ENCODE peak calls at places on chromosomes 5 and 9, in ten cellular contexts. One of them, this sample, is unnamed.
A peak's percentile ranks its signal among the peaks of the same experiment; 100 is the strongest.

GRCh38 chr9:109499631-109500120 is 1.6 kb upstream of the PTPN3 start:
- DNase-seq in mucosa of descending colon: peak; percentile 77
- DNase-seq in GM23248: peak; percentile 53
- DNase-seq in IMR-90: no peak
- DNase-seq in ovary: peak; percentile 43
- DNase-seq in heart left ventricle: peak; percentile 68
- DNase-seq in small intestine: peak; percentile 61
- DNase-seq in heart right ventricle: peak; percentile 75
- DNase-seq in esophagus squamous epithelium: no peak
- DNase-seq in K562: no peak
- DNase-seq in this sample: peak; percentile 82

GRCh38 chr9:132192728-132193127 is 30.9 kb downstream of the NTNG2 start:
- DNase-seq in mucosa of descending colon: no peak
- DNase-seq in GM23248: no peak
- DNase-seq in IMR-90: peak; percentile 29
- DNase-seq in ovary: no peak
- DNase-seq in heart left ventricle: no peak
- DNase-seq in small intestine: no peak
- DNase-seq in heart right ventricle: no peak
- DNase-seq in esophagus squamous epithelium: no peak
- DNase-seq in K562: no peak
- DNase-seq in this sample: no peak

GRCh38 chr5:65808818-65809217 is 86.8 kb downstream of the NLN start:
- DNase-seq in mucosa of descending colon: no peak
- DNase-seq in GM23248: peak; percentile 68
- DNase-seq in IMR-90: peak; percentile 62
- DNase-seq in ovary: no peak
- DNase-seq in heart left ventricle: no peak
- DNase-seq in small intestine: no peak
- DNase-seq in heart right ventricle: no peak
- DNase-seq in esophagus squamous epithelium: no peak
- DNase-seq in K562: no peak
- DNase-seq in this sample: peak; percentile 72

GRCh38 chr5:93600409-93601052 is 17.5 kb downstream of the NR2F1 start:
- DNase-seq in mucosa of descending colon: no peak
- DNase-seq in GM23248: no peak
- DNase-seq in IMR-90: peak; percentile 67
- DNase-seq in ovary: no peak
- DNase-seq in heart left ventricle: no peak
- DNase-seq in small intestine: no peak
- DNase-seq in heart right ventricle: no peak
- DNase-seq in esophagus squamous epithelium: no peak
- DNase-seq in K562: no peak
- DNase-seq in this sample: no peak

GRCh38 chr5:135718151-135718550 is 116.3 kb upstream of the SLC25A48 start:
- DNase-seq in mucosa of descending colon: no peak
- DNase-seq in GM23248: peak; percentile 80
- DNase-seq in IMR-90: peak; percentile 31
- DNase-seq in ovary: no peak
- DNase-seq in heart left ventricle: no peak
- DNase-seq in small intestine: no peak
- DNase-seq in heart right ventricle: no peak
- DNase-seq in esophagus squamous epithelium: no peak
- DNase-seq in K562: no peak
- DNase-seq in this sample: peak; percentile 4

GRCh38 chr9:6106576-6107339 is 91.3 kb upstream of the RANBP6 start:
- DNase-seq in mucosa of descending colon: no peak
- DNase-seq in GM23248: peak; percentile 71
- DNase-seq in IMR-90: peak; percentile 12
- DNase-seq in ovary: no peak
- DNase-seq in heart left ventricle: peak; percentile 22
- DNase-seq in small intestine: peak; percentile 22
- DNase-seq in heart right ventricle: no peak
- DNase-seq in esophagus squamous epithelium: no peak
- DNase-seq in K562: peak; percentile 57
- DNase-seq in this sample: peak; percentile 62

GRCh38 chr5:150438873-150439546 is 10.5 kb downstream of the RPS14 start:
- DNase-seq in mucosa of descending colon: no peak
- DNase-seq in GM23248: peak; percentile 62
- DNase-seq in IMR-90: no peak
- DNase-seq in ovary: no peak
- DNase-seq in heart left ventricle: no peak
- DNase-seq in small intestine: peak; percentile 34
- DNase-seq in heart right ventricle: no peak
- DNase-seq in esophagus squamous epithelium: no peak
- DNase-seq in K562: peak; percentile 57
- DNase-seq in this sample: peak; percentile 29

GRCh38 chr5:141412853-141413539 is at the start of gene PCDHGA10:
- DNase-seq in mucosa of descending colon: peak; percentile 41
- DNase-seq in GM23248: peak; percentile 94
- DNase-seq in IMR-90: peak; percentile 80
- DNase-seq in ovary: no peak
- DNase-seq in heart left ventricle: no peak
- DNase-seq in small intestine: peak; percentile 61
- DNase-seq in heart right ventricle: no peak
- DNase-seq in esophagus squamous epithelium: no peak
- DNase-seq in K562: peak; percentile 61
- DNase-seq in this sample: peak; percentile 97

GRCh38 chr5:181235689-181236366 is 7.9 kb downstream of the RACK1 start:
- DNase-seq in mucosa of descending colon: no peak
- DNase-seq in GM23248: no peak
- DNase-seq in IMR-90: no peak
- DNase-seq in ovary: no peak
- DNase-seq in heart left ventricle: no peak
- DNase-seq in small intestine: no peak
- DNase-seq in heart right ventricle: no peak
- DNase-seq in esophagus squamous epithelium: no peak
- DNase-seq in K562: peak; percentile 29
- DNase-seq in this sample: no peak

GRCh38 chr5:181233436-181234115 is 10.1 kb downstream of the RACK1 start:
- DNase-seq in mucosa of descending colon: no peak
- DNase-seq in GM23248: no peak
- DNase-seq in IMR-90: no peak
- DNase-seq in ovary: no peak
- DNase-seq in heart left ventricle: no peak
- DNase-seq in small intestine: no peak
- DNase-seq in heart right ventricle: no peak
- DNase-seq in esophagus squamous epithelium: no peak
- DNase-seq in K562: no peak
- DNase-seq in this sample: no peak

GRCh38 chr5:181235323-181235688 is 8.4 kb downstream of the RACK1 start:
- DNase-seq in mucosa of descending colon: no peak
- DNase-seq in GM23248: no peak
- DNase-seq in IMR-90: no peak
- DNase-seq in ovary: no peak
- DNase-seq in heart left ventricle: no peak
- DNase-seq in small intestine: no peak
- DNase-seq in heart right ventricle: no peak
- DNase-seq in esophagus squamous epithelium: no peak
- DNase-seq in K562: peak; percentile 34
- DNase-seq in this sample: no peak

GRCh38 chr5:181234116-181234454 is 9.6 kb downstream of the RACK1 start:
- DNase-seq in mucosa of descending colon: no peak
- DNase-seq in GM23248: no peak
- DNase-seq in IMR-90: no peak
- DNase-seq in ovary: no peak
- DNase-seq in heart left ventricle: no peak
- DNase-seq in small intestine: no peak
- DNase-seq in heart right ventricle: no peak
- DNase-seq in esophagus squamous epithelium: no peak
- DNase-seq in K562: no peak
- DNase-seq in this sample: no peak

DNA sequence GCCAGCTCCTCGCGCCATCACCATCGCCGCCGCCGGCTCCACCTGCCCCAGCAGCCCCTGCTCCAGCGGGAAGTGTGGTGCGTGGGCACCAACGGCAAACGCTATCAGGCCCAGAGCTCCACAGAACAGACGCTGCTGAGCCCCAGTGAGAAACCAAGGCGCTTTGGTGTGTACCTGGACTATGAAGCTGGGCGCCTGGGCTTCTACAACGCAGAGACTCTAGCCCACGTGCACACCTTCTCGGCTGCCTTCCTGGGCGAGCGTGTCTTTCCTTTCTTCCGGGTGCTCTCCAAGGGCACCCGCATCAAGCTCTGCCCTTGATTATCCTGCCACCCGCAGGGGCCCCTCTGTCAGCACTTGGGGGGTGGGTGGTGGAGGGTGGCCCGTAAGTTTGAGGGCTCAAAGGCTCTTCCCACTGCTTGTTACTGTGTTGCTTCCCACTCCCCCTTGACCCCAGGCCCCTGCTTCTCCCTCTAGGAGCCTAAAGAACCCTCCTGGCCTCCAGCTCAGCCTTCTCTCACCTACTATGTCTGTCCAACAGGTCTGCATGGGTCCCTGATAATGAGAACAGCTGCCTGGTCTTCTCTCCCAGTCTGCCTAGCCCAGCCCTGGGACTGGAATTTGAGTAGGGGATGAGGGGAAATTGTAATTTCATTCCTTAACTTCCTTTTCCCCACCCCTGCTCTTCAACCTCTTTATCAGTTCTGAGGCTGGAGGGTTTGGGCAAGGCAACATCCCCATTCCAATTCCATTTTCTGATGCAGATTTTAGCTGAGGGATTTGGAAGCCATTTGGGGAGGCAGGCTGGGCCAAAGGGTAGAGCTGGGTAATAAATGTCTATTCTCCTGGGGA is 9.0 kb downstream of the RACK1 start:
- DNase-seq in mucosa of descending colon: no peak
- DNase-seq in GM23248: no peak
- DNase-seq in IMR-90: no peak
- DNase-seq in ovary: no peak
- DNase-seq in heart left ventricle: no peak
- DNase-seq in small intestine: no peak
- DNase-seq in heart right ventricle: no peak
- DNase-seq in esophagus squamous epithelium: no peak
- DNase-seq in K562: peak; percentile 38
- DNase-seq in this sample: no peak
- H3K36me3 ChIP-seq in mucosa of descending colon: peaks cover 15% of the 10 kb centered on the region
- H3K36me3 ChIP-seq in GM23248: peaks cover 47% of the 10 kb centered on the region
- H3K36me3 ChIP-seq in IMR-90: peaks cover 77% of the 10 kb centered on the region
- H3K36me3 ChIP-seq in ovary: no peaks in the 10 kb centered on the region
- H3K36me3 ChIP-seq in heart left ventricle: peaks cover 93% of the 10 kb centered on the region
- H3K36me3 ChIP-seq in small intestine: peaks cover 28% of the 10 kb centered on the region
- H3K36me3 ChIP-seq in heart right ventricle: peaks cover 100% of the 10 kb centered on the region
- H3K36me3 ChIP-seq in esophagus squamous epithelium: peaks cover 57% of the 10 kb centered on the region
- H3K36me3 ChIP-seq in K562: peaks cover 95% of the 10 kb centered on the region
- H3K36me3 ChIP-seq in this sample: peaks cover 88% of the 10 kb centered on the region

GRCh38 chr9:125343518-125344284 is 82.1 kb downstream of the GAPVD1 start:
- DNase-seq in mucosa of descending colon: no peak
- DNase-seq in GM23248: peak; percentile 61
- DNase-seq in IMR-90: peak; percentile 76
- DNase-seq in ovary: no peak
- DNase-seq in heart left ventricle: no peak
- DNase-seq in small intestine: peak; percentile 2
- DNase-seq in heart right ventricle: no peak
- DNase-seq in esophagus squamous epithelium: no peak
- DNase-seq in K562: no peak
- DNase-seq in this sample: peak; percentile 23
- H3K4me3 ChIP-seq in mucosa of descending colon: no peak overlapping the region
- H3K4me3 ChIP-seq in GM23248: no peak overlapping the region
- H3K4me3 ChIP-seq in IMR-90: no peak overlapping the region
- H3K4me3 ChIP-seq in ovary: no peak overlapping the region
- H3K4me3 ChIP-seq in heart left ventricle: no peak overlapping the region
- H3K4me3 ChIP-seq in small intestine: no peak overlapping the region
- H3K4me3 ChIP-seq in heart right ventricle: no peak overlapping the region
- H3K4me3 ChIP-seq in esophagus squamous epithelium: no peak overlapping the region
- H3K4me3 ChIP-seq in K562: no peak overlapping the region
- H3K4me3 ChIP-seq in this sample: no peak overlapping the region

GRCh38 chr9:130862747-130863146 is 27.7 kb downstream of the ABL1 start:
- DNase-seq in mucosa of descending colon: no peak
- DNase-seq in GM23248: no peak
- DNase-seq in IMR-90: no peak
- DNase-seq in ovary: no peak
- DNase-seq in heart left ventricle: no peak
- DNase-seq in small intestine: no peak
- DNase-seq in heart right ventricle: no peak
- DNase-seq in esophagus squamous epithelium: no peak
- DNase-seq in K562: no peak
- DNase-seq in this sample: no peak

GRCh38 chr9:130861372-130862180 is 26.5 kb downstream of the ABL1 start:
- DNase-seq in mucosa of descending colon: no peak
- DNase-seq in GM23248: no peak
- DNase-seq in IMR-90: no peak
- DNase-seq in ovary: no peak
- DNase-seq in heart left ventricle: no peak
- DNase-seq in small intestine: no peak
- DNase-seq in heart right ventricle: no peak
- DNase-seq in esophagus squamous epithelium: no peak
- DNase-seq in K562: no peak
- DNase-seq in this sample: no peak

GRCh38 chr9:130862217-130862616 is 27.2 kb downstream of the ABL1 start:
- DNase-seq in mucosa of descending colon: no peak
- DNase-seq in GM23248: no peak
- DNase-seq in IMR-90: no peak
- DNase-seq in ovary: no peak
- DNase-seq in heart left ventricle: no peak
- DNase-seq in small intestine: no peak
- DNase-seq in heart right ventricle: no peak
- DNase-seq in esophagus squamous epithelium: no peak
- DNase-seq in K562: no peak
- DNase-seq in this sample: no peak

GRCh38 chr9:130858734-130859705 is 24.0 kb downstream of the ABL1 start:
- DNase-seq in mucosa of descending colon: no peak
- DNase-seq in GM23248: no peak
- DNase-seq in IMR-90: no peak
- DNase-seq in ovary: no peak
- DNase-seq in heart left ventricle: no peak
- DNase-seq in small intestine: no peak
- DNase-seq in heart right ventricle: no peak
- DNase-seq in esophagus squamous epithelium: no peak
- DNase-seq in K562: no peak
- DNase-seq in this sample: no peak

GRCh38 chr9:130860458-130861316 is 25.6 kb downstream of the ABL1 start:
- DNase-seq in mucosa of descending colon: peak; percentile 66
- DNase-seq in GM23248: peak; percentile 99
- DNase-seq in IMR-90: peak; percentile 99
- DNase-seq in ovary: peak; percentile 79
- DNase-seq in heart left ventricle: peak; percentile 83
- DNase-seq in small intestine: peak; percentile 79
- DNase-seq in heart right ventricle: peak; percentile 79
- DNase-seq in esophagus squamous epithelium: no peak
- DNase-seq in K562: peak; percentile 95
- DNase-seq in this sample: peak; percentile 96
- H3K36me3 ChIP-seq in mucosa of descending colon: no peaks in the 10 kb centered on the region
- H3K36me3 ChIP-seq in GM23248: peaks cover 27% of the 10 kb centered on the region
- H3K36me3 ChIP-seq in IMR-90: peaks cover 55% of the 10 kb centered on the region
- H3K36me3 ChIP-seq in ovary: no peaks in the 10 kb centered on the region
- H3K36me3 ChIP-seq in heart left ventricle: peaks cover 62% of the 10 kb centered on the region
- H3K36me3 ChIP-seq in small intestine: peaks cover 3% of the 10 kb centered on the region
- H3K36me3 ChIP-seq in heart right ventricle: peaks cover 62% of the 10 kb centered on the region
- H3K36me3 ChIP-seq in esophagus squamous epithelium: peaks cover 15% of the 10 kb centered on the region
- H3K36me3 ChIP-seq in K562: peaks cover 65% of the 10 kb centered on the region
- H3K36me3 ChIP-seq in this sample: peaks cover 54% of the 10 kb centered on the region

DNA sequence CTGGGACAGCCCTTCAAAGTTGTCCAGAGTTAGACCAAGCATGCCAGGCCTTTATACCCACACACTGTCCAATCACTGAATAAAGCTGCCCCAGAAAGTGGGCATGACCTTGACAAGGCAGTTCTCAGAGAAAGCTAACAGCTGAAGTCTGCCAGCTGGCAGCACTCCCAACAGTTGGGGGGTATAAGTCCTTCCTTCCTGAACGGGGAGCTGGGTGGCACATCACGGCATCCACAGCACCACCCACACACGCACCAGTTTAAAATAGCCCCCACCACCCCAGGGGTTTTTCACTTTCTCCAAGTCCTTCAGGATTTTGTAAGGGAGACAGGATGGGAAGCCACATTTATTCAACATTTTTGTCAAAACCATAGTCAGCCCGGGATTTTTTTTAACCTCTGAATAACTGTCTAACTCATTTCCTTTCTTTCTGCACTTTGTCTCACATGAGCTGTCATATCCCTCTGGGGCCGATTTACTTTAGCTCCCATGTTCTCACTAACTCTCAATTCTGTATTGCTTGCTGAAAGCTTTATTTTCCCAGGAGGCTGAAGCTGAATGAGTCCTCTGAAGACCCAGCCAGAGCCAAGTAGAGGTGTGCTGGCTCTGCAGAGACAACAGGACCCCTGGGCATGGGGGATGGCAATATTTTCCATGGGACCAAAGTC is 15.4 kb downstream of the FAM81B start:
- DNase-seq in mucosa of descending colon: no peak
- DNase-seq in GM23248: peak; percentile 26
- DNase-seq in IMR-90: no peak
- DNase-seq in ovary: no peak
- DNase-seq in heart left ventricle: no peak
- DNase-seq in small intestine: no peak
- DNase-seq in heart right ventricle: peak; percentile 11
- DNase-seq in esophagus squamous epithelium: no peak
- DNase-seq in K562: no peak
- DNase-seq in this sample: no peak
- H3K4me3 ChIP-seq in mucosa of descending colon: no peak overlapping the region
- H3K4me3 ChIP-seq in GM23248: no peak overlapping the region
- H3K4me3 ChIP-seq in IMR-90: no peak overlapping the region
- H3K4me3 ChIP-seq in ovary: no peak overlapping the region
- H3K4me3 ChIP-seq in heart left ventricle: no peak overlapping the region
- H3K4me3 ChIP-seq in small intestine: no peak overlapping the region
- H3K4me3 ChIP-seq in heart right ventricle: no peak overlapping the region
- H3K4me3 ChIP-seq in esophagus squamous epithelium: no peak overlapping the region
- H3K4me3 ChIP-seq in K562: no peak overlapping the region
- H3K4me3 ChIP-seq in this sample: no peak overlapping the region